ENCODE peak calls at places on chromosomes 3 and 15, in nine cellular contexts. U is mesenchymal stem cell, J is MG63, N is stomach, O is upper lobe of right lung, V is uterus, H is mammary epithelial cell, L is endodermal cell, E is SK-N-SH. B is an unnamed sample. For H3K36me3, the result is how much of the 10 kb centered on the place peaks cover.

GRCh38 chr3:10017636-10018292 is 8.5 kb upstream of the FANCD2 start:
- DNase-seq in V (no peak), U (peak), H (peak), L (no peak), J (peak), E (no peak), N (no peak), O (no peak), B (peak)

GRCh38 chr3:112302061-112302830 is 8.2 kb upstream of the SLC9C1 start:
- DNase-seq in H (no peak), V (no peak), O (peak), N (no peak), J (no peak), E (peak), L (peak), U (peak), B (no peak)

GRCh38 chr15:63374686-63375520 is 6.7 kb downstream of the CA12 start:
- DNase-seq in U (peak), J (peak), L (no peak), N (peak), H (peak), O (peak), E (no peak), V (peak), B (peak)

GRCh38 chr15:71532994-71533393 is 277.4 kb upstream of the NR2E3 start:
- DNase-seq in L (peak), E (peak), O (no peak), H (peak), U (no peak), N (no peak), V (no peak), J (no peak), B (peak)

GRCh38 chr3:184414418-184415228 is 34.8 kb downstream of the CHRD start:
- DNase-seq in U (no peak), J (no peak), H (no peak), L (no peak), O (peak), V (no peak), E (no peak), N (no peak), B (no peak)

GRCh38 chr3:130968231-130968630 is 58.4 kb downstream of the ASTE1 start:
- DNase-seq in H (no peak), U (peak), L (no peak), E (no peak), J (no peak), N (no peak), O (no peak), V (no peak), B (no peak)

GRCh38 chr3:38645076-38645475 is 4.4 kb downstream of the SCN5A start:
- DNase-seq in L (peak), J (no peak), E (no peak), U (no peak), N (no peak), V (no peak), H (no peak), O (no peak), B (no peak)

GRCh38 chr3:55531266-55531665 is 44.2 kb upstream of the WNT5A start:
- DNase-seq in O (no peak), H (no peak), N (no peak), E (no peak), U (no peak), J (no peak), V (no peak), L (no peak), B (no peak)

GRCh38 chr3:61683409-61684261 is 122.3 kb downstream of the PTPRG start:
- DNase-seq in E (no peak), N (no peak), J (no peak), H (no peak), V (no peak), L (no peak), O (no peak), U (no peak), B (peak)

GRCh38 chr3:183466575-183466974 is 38.2 kb upstream of the MCF2L2 start:
- DNase-seq in E (no peak), V (no peak), H (no peak), J (no peak), N (no peak), U (no peak), L (no peak), O (no peak), B (no peak)

GRCh38 chr3:179560791-179561190 is 1.9 kb upstream of the ACTL6A start:
- DNase-seq in L (no peak), V (no peak), U (no peak), J (no peak), N (no peak), E (no peak), O (no peak), H (no peak), B (no peak)

GRCh38 chr15:56798639-56799038 is 65.3 kb upstream of the ZNF280D start:
- DNase-seq in V (no peak), N (no peak), L (no peak), E (no peak), O (no peak), U (no peak), H (no peak), J (peak), B (peak)

GRCh38 chr3:12287727-12288465 is 974 bp upstream of the PPARG start:
- DNase-seq in L (peak), O (peak), E (peak), V (peak), J (peak), H (no peak), U (peak), N (peak), B (no peak)

GRCh38 chr3:149332227-149332765 is 1.1 kb downstream of the TM4SF18 start:
- DNase-seq in U (peak), E (no peak), J (no peak), L (no peak), V (no peak), H (no peak), N (no peak), O (no peak), B (no peak)

GRCh38 chr15:68383161-68384074 is 48.5 kb downstream of the ITGA11 start:
- DNase-seq in H (peak), E (peak), L (peak), J (no peak), V (peak), N (peak), O (peak), U (peak), B (peak)

GRCh38 chr15:100383302-100384107 is 41.7 kb upstream of the ADAMTS17 start:
- DNase-seq in N (no peak), L (peak), E (peak), H (peak), V (no peak), O (no peak), J (no peak), U (no peak), B (peak)

GRCh38 chr15:77624868-77625267 is 7.8 kb downstream of the LINGO1 start:
- DNase-seq in J (no peak), N (no peak), H (no peak), V (no peak), L (no peak), O (no peak), U (no peak), E (peak), B (no peak)

GRCh38 chr3:148601766-148602685 is 95.7 kb upstream of the AGTR1 start:
- DNase-seq in O (no peak), N (no peak), E (no peak), H (no peak), J (no peak), U (peak), V (no peak), L (no peak), B (no peak)

GRCh38 chr3:72316501-72317279 is 531.6 kb downstream of the SHQ1 start:
- DNase-seq in V (no peak), N (no peak), E (no peak), O (no peak), J (no peak), H (no peak), L (no peak), U (no peak), B (no peak)

GRCh38 chr3:169550284-169550683 is 113.2 kb downstream of the MECOM start:
- DNase-seq in E (no peak), O (no peak), H (no peak), N (no peak), U (no peak), J (no peak), V (no peak), L (no peak), B (no peak)

GRCh38 chr3:151357461-151357850 is 27.1 kb downstream of the P2RY12 start:
- DNase-seq in H (no peak), O (no peak), V (no peak), N (no peak), J (no peak), E (no peak), U (no peak), L (no peak), B (no peak)

GRCh38 chr15:82848201-82848993 is 39.0 kb downstream of the WHAMM start:
- DNase-seq in N (no peak), V (no peak), L (no peak), O (no peak), J (no peak), H (no peak), U (no peak), E (no peak), B (no peak)

GRCh38 chr3:43155464-43156121 is 49.7 kb upstream of the POMGNT2 start:
- DNase-seq in O (no peak), V (peak), U (peak), H (peak), N (peak), E (no peak), L (peak), J (peak), B (peak)

GRCh38 chr15:78739996-78740903 is 71.0 kb downstream of the ADAMTS7 start:
- DNase-seq in H (peak), O (peak), E (peak), J (peak), L (peak), U (peak), V (no peak), N (peak), B (peak)

GRCh38 chr3:48275292-48276027 is 34.6 kb downstream of the ZNF589 start:
- DNase-seq in O (no peak), V (no peak), J (no peak), N (no peak), E (no peak), H (peak), U (peak), L (no peak), B (peak)

GRCh38 chr3:47455806-47456452 is 19.8 kb downstream of the SCAP start:
- DNase-seq in V (no peak), H (no peak), L (no peak), J (no peak), U (peak), E (no peak), N (no peak), O (no peak), B (peak)

GRCh38 chr3:14370719-14371572 is 31.5 kb upstream of the SLC6A6 start:
- DNase-seq in E (no peak), J (no peak), U (no peak), H (peak), V (no peak), O (no peak), N (no peak), L (peak), B (peak)

GRCh38 chr3:159616234-159616825 is 372.3 kb upstream of the IL12A start:
- DNase-seq in J (peak), V (peak), U (peak), H (peak), L (peak), E (no peak), O (peak), N (peak), B (peak)

GRCh38 chr3:138862924-138863775 is 28.4 kb upstream of the PIK3CB start:
- DNase-seq in E (no peak), H (peak), L (peak), N (peak), J (peak), U (peak), O (no peak), V (no peak), B (peak)

GRCh38 chr3:74750901-74751300 is 136.4 kb upstream of the CNTN3 start:
- DNase-seq in V (no peak), N (no peak), U (no peak), J (no peak), E (no peak), O (no peak), H (no peak), L (no peak), B (no peak)

GRCh38 chr3:113606539-113607218 is 74.3 kb downstream of the SIDT1 start:
- DNase-seq in V (no peak), J (no peak), E (no peak), H (no peak), N (no peak), U (no peak), L (no peak), O (no peak), B (no peak)

DNA sequence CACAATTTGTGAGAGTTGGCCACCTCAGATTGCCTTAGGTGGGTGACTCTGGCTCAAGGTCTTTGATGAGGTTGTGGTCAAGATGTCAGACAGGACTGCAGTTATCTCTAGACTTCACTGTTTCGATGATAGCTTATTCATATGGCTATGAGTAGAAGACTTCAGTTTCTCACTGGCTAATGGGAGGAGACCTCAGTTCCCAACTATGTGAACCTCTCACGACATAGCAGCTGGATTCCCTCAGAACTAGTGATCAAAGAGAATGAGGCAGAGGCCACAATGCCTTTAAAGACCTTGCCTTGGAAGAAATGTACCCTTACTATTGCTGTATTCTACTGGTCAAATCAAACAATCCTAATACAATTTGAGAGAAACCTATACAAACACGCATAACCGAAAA is 607.5 kb upstream of the ROBO2 start:
- DNase-seq in H (no peak), L (no peak), J (no peak), U (peak), V (no peak), E (no peak), O (no peak), N (no peak), B (no peak)
- H3K4me3 ChIP-seq in H (no peak), L (no peak), J (no peak), U (no peak), V (no peak), E (no peak), O (no peak), N (no peak), B (no peak)

GRCh38 chr3:37149246-37149645 is 25.1 kb downstream of the LRRFIP2 start:
- DNase-seq in L (no peak), H (no peak), E (no peak), J (no peak), O (peak), U (no peak), V (no peak), N (no peak), B (no peak)
- H3K36me3 ChIP-seq in L (under half), H (under half), E (under half), J (under half), O (under half), U (under half), V (under half), N (under half), B (under half)

GRCh38 chr15:43877371-43877770 is 50.6 kb downstream of the WDR76 start:
- DNase-seq in O (no peak), N (no peak), L (no peak), J (no peak), U (no peak), H (no peak), V (no peak), E (no peak), B (no peak)

GRCh38 chr15:43880406-43881184 is 53.8 kb downstream of the WDR76 start:
- DNase-seq in O (no peak), L (no peak), H (no peak), V (no peak), U (no peak), E (no peak), N (no peak), J (no peak), B (no peak)

GRCh38 chr15:43876872-43877271 is 50.1 kb downstream of the WDR76 start:
- DNase-seq in L (no peak), U (no peak), H (no peak), N (no peak), O (no peak), E (no peak), V (no peak), J (no peak), B (no peak)

GRCh38 chr15:43879386-43880355 is 52.9 kb downstream of the WDR76 start:
- DNase-seq in N (no peak), V (no peak), L (no peak), U (no peak), E (no peak), J (no peak), O (no peak), H (no peak), B (no peak)

DNA sequence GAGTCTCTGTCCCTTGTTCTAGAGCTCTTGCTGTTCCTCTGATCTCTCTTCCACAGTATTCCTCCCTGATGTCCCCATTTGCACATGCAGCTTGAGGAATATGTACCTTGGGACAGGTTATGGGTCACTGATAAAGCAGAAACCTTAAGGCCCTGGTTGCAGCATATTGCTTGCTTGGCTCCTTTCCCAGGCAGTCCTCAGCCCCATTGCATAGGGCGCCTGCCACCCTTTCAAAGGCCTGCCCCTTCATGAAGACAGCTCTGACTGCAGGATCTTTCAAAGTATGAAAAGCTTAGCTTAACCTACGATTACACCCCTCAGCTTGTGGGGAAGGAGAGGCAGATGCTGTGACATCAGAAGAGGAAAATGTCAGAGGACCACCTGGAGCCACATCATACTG is 51.7 kb downstream of the WDR76 start:
- DNase-seq in V (no peak), J (no peak), H (no peak), U (no peak), L (no peak), N (no peak), E (no peak), O (no peak), B (no peak)
- H3K4me3 ChIP-seq in V (no peak), J (no peak), H (no peak), U (no peak), L (no peak), N (no peak), E (no peak), O (no peak), B (no peak)

GRCh38 chr15:89317188-89317720 is 17.4 kb downstream of the POLG start:
- DNase-seq in V (no peak), H (no peak), O (no peak), N (no peak), U (no peak), E (no peak), J (no peak), L (no peak), B (no peak)
- H3K36me3 ChIP-seq in V (under half), H (half or more), O (half or more), N (half or more), U (half or more), E (half or more), J (half or more), L (half or more), B (under half)

GRCh38 chr3:122294365-122294764 is 30.7 kb upstream of the CSTA start:
- DNase-seq in H (no peak), L (no peak), E (no peak), V (no peak), N (no peak), O (no peak), J (no peak), U (no peak), B (no peak)
- H3K4me3 ChIP-seq in H (no peak), L (no peak), E (no peak), V (no peak), N (no peak), O (no peak), J (no peak), U (no peak), B (no peak)

GRCh38 chr15:43082509-43082908 is 23.3 kb downstream of the UBR1 start:
- DNase-seq in N (no peak), O (no peak), E (no peak), J (no peak), L (no peak), U (no peak), V (no peak), H (no peak), B (no peak)
- H3K36me3 ChIP-seq in N (half or more), O (half or more), E (under half), J (half or more), L (half or more), U (under half), V (under half), H (under half), B (under half)

GRCh38 chr15:99002226-99002625 is 5.4 kb downstream of the PGPEP1L start:
- DNase-seq in L (no peak), H (no peak), E (no peak), N (no peak), O (no peak), U (no peak), J (no peak), V (no peak), B (no peak)

GRCh38 chr15:99009741-99010370 is 2.3 kb upstream of the PGPEP1L start:
- DNase-seq in H (no peak), J (no peak), O (no peak), N (no peak), V (no peak), U (peak), E (no peak), L (no peak), B (no peak)

GRCh38 chr15:99010743-99011142 is 3.2 kb upstream of the PGPEP1L start:
- DNase-seq in O (no peak), H (no peak), L (no peak), J (no peak), N (no peak), E (no peak), V (no peak), U (peak), B (no peak)

GRCh38 chr15:99006904-99007495 is 592 bp downstream of the PGPEP1L start:
- DNase-seq in L (no peak), U (no peak), E (no peak), N (no peak), V (no peak), J (no peak), O (no peak), H (no peak), B (no peak)

GRCh38 chr15:99006146-99006545 is 1.4 kb downstream of the PGPEP1L start:
- DNase-seq in N (no peak), O (no peak), H (no peak), V (no peak), L (no peak), E (no peak), U (no peak), J (no peak), B (no peak)
- H3K4me3 ChIP-seq in N (no peak), O (no peak), H (no peak), V (no peak), L (no peak), E (no peak), U (no peak), J (no peak), B (no peak)

GRCh38 chr3:129597087-129597791 is 9.2 kb downstream of the PLXND1 start:
- DNase-seq in O (no peak), L (no peak), V (peak), J (peak), N (no peak), H (no peak), E (no peak), U (peak), B (no peak)
- H3K36me3 ChIP-seq in O (under half), L (under half), V (under half), J (under half), N (under half), H (under half), E (under half), U (under half), B (under half)

GRCh38 chr3:24834442-24834841 is 339.8 kb upstream of the THRB start:
- DNase-seq in E (no peak), O (no peak), U (no peak), H (no peak), V (no peak), N (no peak), L (no peak), J (no peak), B (no peak)

GRCh38 chr3:24832878-24833277 is 338.2 kb upstream of the THRB start:
- DNase-seq in E (no peak), O (no peak), N (no peak), V (no peak), J (no peak), H (peak), U (no peak), L (no peak), B (peak)

GRCh38 chr3:24830230-24831152 is 335.8 kb upstream of the THRB start:
- DNase-seq in N (peak), O (peak), U (no peak), L (peak), J (no peak), V (no peak), H (no peak), E (peak), B (no peak)

GRCh38 chr3:24829632-24830229 is 335.1 kb upstream of the THRB start:
- DNase-seq in H (no peak), N (peak), E (peak), J (peak), L (peak), O (peak), U (peak), V (no peak), B (no peak)

GRCh38 chr3:24829011-24829581 is 334.4 kb upstream of the THRB start:
- DNase-seq in V (no peak), H (no peak), E (peak), N (peak), L (peak), J (peak), O (peak), U (peak), B (no peak)
- H3K4me3 ChIP-seq in V (peak), H (peak), E (no peak), N (peak), L (peak), J (no peak), O (peak), U (peak), B (peak)